ENCODE peak calls at places on chromosomes 12 and 14, in eight cellular contexts. E is NAMALWA; L is activated T-helper 1 cell treated with anti-CD3 and anti-CD28 coated beads, Interleukin-12 subunit alpha, Interleukin-12 subunit beta, Interleukin-2, Interleukin-4 antibody, amounts not matched to agents 30 ng/mL and 10 ng/mL and 1 ng/mL, durations not matched to agents 14 hours and 24 hours and 36 hours; C is RPMI8226; H is NCI-H460; K is AG09309; I is germinal center; Z is HFFc6. Y is an unnamed sample.

GRCh38 chr12:40718878-40719372 is 26.7 kb downstream of the CNTN1 start:
- DNase-seq in K (no peak), L (no peak), H (no peak), C (no peak), E (no peak), I (no peak), Z (no peak), Y (no peak)

GRCh38 chr12:1457901-1458300 is 136.5 kb downstream of the FBXL14 start:
- DNase-seq in E (no peak), L (no peak), H (no peak), I (no peak), Z (peak), C (no peak), K (peak), Y (peak)

GRCh38 chr12:40511341-40511740 is 180.9 kb upstream of the CNTN1 start:
- DNase-seq in E (no peak), I (no peak), L (no peak), C (no peak), Z (no peak), H (no peak), K (no peak), Y (no peak)

GRCh38 chr14:75283162-75283883 is 4.7 kb downstream of the FOS start:
- DNase-seq in H (no peak), E (peak), Z (peak), L (no peak), C (no peak), K (no peak), I (no peak), Y (no peak)

GRCh38 chr14:24054324-24054641 is 2.5 kb downstream of the CARMIL3 start:
- DNase-seq in H (no peak), L (no peak), K (no peak), E (no peak), C (no peak), I (no peak), Z (no peak), Y (no peak)

GRCh38 chr12:12671850-12672660 is 23.9 kb downstream of the GPR19 start:
- DNase-seq in L (no peak), I (no peak), E (no peak), Z (peak), K (no peak), C (no peak), H (no peak), Y (no peak)

GRCh38 chr12:105196090-105196489 is 39.9 kb downstream of the APPL2 start:
- DNase-seq in Z (no peak), H (no peak), K (no peak), C (no peak), I (no peak), L (no peak), E (no peak), Y (no peak)

GRCh38 chr14:92437729-92438280 is 75.8 kb upstream of the RIN3 start:
- DNase-seq in E (peak), I (no peak), L (no peak), K (no peak), H (no peak), Z (no peak), C (no peak), Y (no peak)

GRCh38 chr12:51413791-51414190 is 10.8 kb upstream of the SLC4A8 start:
- DNase-seq in I (no peak), L (no peak), E (no peak), Z (no peak), H (no peak), K (no peak), C (no peak), Y (no peak)

GRCh38 chr12:57549909-57550627 is at the start of gene KIF5A:
- DNase-seq in E (peak), H (no peak), K (no peak), L (peak), C (peak), I (peak), Z (no peak), Y (no peak)

GRCh38 chr14:99224116-99224910 is 47.7 kb downstream of the BCL11B start:
- DNase-seq in C (no peak), K (no peak), H (no peak), L (no peak), Z (no peak), E (peak), I (no peak), Y (no peak)

GRCh38 chr14:101075025-101075800 is 171.7 kb upstream of the RTL1 start:
- DNase-seq in Z (no peak), K (no peak), C (no peak), I (no peak), H (no peak), E (peak), L (no peak), Y (no peak)